ENCODE peak calls at places on chromosome 12, in nine cellular contexts. P is GM12878, Y is sigmoid colon, W is H1, K is transverse colon, V is suprapubic skin, A is vagina, F is breast epithelium, H is upper lobe of left lung. R is an unnamed sample.

GRCh38 chr12:106427917-106428316 is 70.4 kb downstream of the POLR3B start:
- DNase-seq in P (no peak), Y (no peak), W (no peak), K (no peak), V (no peak), A (no peak), F (no peak), H (no peak), R (no peak)

GRCh38 chr12:122888232-122888752 is 7.6 kb downstream of the VPS37B start:
- DNase-seq in P (no peak), Y (no peak), W (no peak), K (peak), V (peak), A (no peak), F (peak), H (peak), R (peak)

GRCh38 chr12:113056631-113057488 is at the start of gene DTX1:
- DNase-seq in P (no peak), Y (no peak), W (no peak), K (no peak), V (no peak), A (no peak), F (no peak), H (no peak), R (no peak)

GRCh38 chr12:89951050-89951693 is 242.5 kb upstream of the ATP2B1 start:
- DNase-seq in P (no peak), Y (no peak), W (no peak), K (peak), V (no peak), A (no peak), F (no peak), H (no peak), R (no peak)

GRCh38 chr12:100239589-100239988 is 27.3 kb downstream of the DEPDC4 start:
- DNase-seq in P (no peak), Y (no peak), W (no peak), K (no peak), V (no peak), A (no peak), F (no peak), H (no peak), R (no peak)

GRCh38 chr12:127235771-127236170 is 1031.2 kb upstream of the TMEM132C start:
- DNase-seq in P (no peak), Y (no peak), W (no peak), K (no peak), V (no peak), A (no peak), F (no peak), H (no peak), R (no peak)

GRCh38 chr12:19704966-19705365 is 265.7 kb downstream of the AEBP2 start:
- DNase-seq in P (no peak), Y (no peak), W (no peak), K (no peak), V (no peak), A (no peak), F (no peak), H (no peak), R (no peak)

GRCh38 chr12:12441891-12442461 is 85.1 kb downstream of the BORCS5 start:
- DNase-seq in P (no peak), Y (no peak), W (no peak), K (no peak), V (no peak), A (no peak), F (no peak), H (no peak), R (no peak)

GRCh38 chr12:104049278-104050257 is at the start of gene GLT8D2:
- DNase-seq in P (no peak), Y (peak), W (no peak), K (peak), V (peak), A (no peak), F (peak), H (peak), R (peak)

GRCh38 chr12:78898416-78898815 is 33.8 kb downstream of the SYT1 start:
- DNase-seq in P (no peak), Y (peak), W (no peak), K (no peak), V (no peak), A (no peak), F (peak), H (no peak), R (no peak)

GRCh38 chr12:108004368-108004767 is 124.7 kb upstream of the WSCD2 start:
- DNase-seq in P (no peak), Y (no peak), W (no peak), K (no peak), V (no peak), A (peak), F (no peak), H (no peak), R (no peak)

GRCh38 chr12:54549774-54550451 is 512 bp downstream of the PDE1B start:
- DNase-seq in P (no peak), Y (peak), W (no peak), K (no peak), V (no peak), A (no peak), F (no peak), H (no peak), R (no peak)

GRCh38 chr12:89280833-89281533 is 71.3 kb downstream of the DUSP6 start:
- DNase-seq in P (no peak), Y (no peak), W (no peak), K (no peak), V (no peak), A (no peak), F (no peak), H (no peak), R (no peak)

GRCh38 chr12:60475825-60476224 is 880.0 kb downstream of the SLC16A7 start:
- DNase-seq in P (no peak), Y (no peak), W (no peak), K (no peak), V (no peak), A (no peak), F (no peak), H (no peak), R (no peak)

GRCh38 chr12:130014485-130014807 is 110.6 kb upstream of the TMEM132D start:
- DNase-seq in P (no peak), Y (no peak), W (no peak), K (no peak), V (no peak), A (no peak), F (no peak), H (no peak), R (no peak)

GRCh38 chr12:84856156-84856900 is 56.3 kb downstream of the SLC6A15 start:
- DNase-seq in P (no peak), Y (no peak), W (no peak), K (no peak), V (no peak), A (no peak), F (no peak), H (no peak), R (no peak)

GRCh38 chr12:104182144-104182543 is 33.4 kb upstream of the TXNRD1 start:
- DNase-seq in P (no peak), Y (peak), W (no peak), K (peak), V (peak), A (no peak), F (peak), H (no peak), R (peak)

GRCh38 chr12:100141998-100142850 is 450 bp downstream of the BLTP3B start:
- DNase-seq in P (no peak), Y (peak), W (no peak), K (peak), V (peak), A (no peak), F (peak), H (peak), R (peak)

GRCh38 chr12:96015672-96016071 is 19.5 kb upstream of the HAL start:
- DNase-seq in P (no peak), Y (no peak), W (no peak), K (no peak), V (no peak), A (no peak), F (no peak), H (no peak), R (peak)

GRCh38 chr12:62263956-62264355 is 3.8 kb downstream of the USP15 start:
- DNase-seq in P (no peak), Y (no peak), W (no peak), K (no peak), V (no peak), A (no peak), F (no peak), H (no peak), R (no peak)

GRCh38 chr12:65925626-65926025 is 101.3 kb downstream of the HMGA2 start:
- DNase-seq in P (no peak), Y (no peak), W (no peak), K (no peak), V (no peak), A (no peak), F (no peak), H (no peak), R (no peak)

GRCh38 chr12:113273053-113273725 is 51.9 kb downstream of the TPCN1 start:
- DNase-seq in P (no peak), Y (no peak), W (no peak), K (no peak), V (peak), A (no peak), F (no peak), H (no peak), R (no peak)

GRCh38 chr12:100248886-100249285 is 18.0 kb downstream of the DEPDC4 start:
- DNase-seq in P (no peak), Y (no peak), W (no peak), K (no peak), V (no peak), A (no peak), F (no peak), H (no peak), R (no peak)

GRCh38 chr12:50221228-50222008 is 54.2 kb upstream of the CERS5 start:
- DNase-seq in P (peak), Y (no peak), W (no peak), K (no peak), V (no peak), A (no peak), F (no peak), H (no peak), R (no peak)

GRCh38 chr12:47744005-47744651 is 14.6 kb downstream of the RAPGEF3 start:
- DNase-seq in P (no peak), Y (no peak), W (peak), K (peak), V (no peak), A (no peak), F (peak), H (peak), R (peak)

GRCh38 chr12:92608418-92609091 is 94.2 kb upstream of the PLEKHG7 start:
- DNase-seq in P (peak), Y (no peak), W (no peak), K (no peak), V (no peak), A (no peak), F (no peak), H (no peak), R (no peak)

GRCh38 chr12:79661629-79662028 is 29.1 kb downstream of the PAWR start:
- DNase-seq in P (no peak), Y (no peak), W (no peak), K (no peak), V (no peak), A (no peak), F (no peak), H (no peak), R (no peak)

GRCh38 chr12:76197283-76197682 is 112.8 kb upstream of the NAP1L1 start:
- DNase-seq in P (no peak), Y (no peak), W (no peak), K (no peak), V (no peak), A (no peak), F (no peak), H (no peak), R (no peak)
- TF ChIP-seq POLR2AphosphoS5 in P (no peak), Y (no peak), W (no peak), K (no peak), V (no peak), A (no peak), F (no peak), H (no peak), R (no peak)

GRCh38 chr12:4276524-4277204 is 3.1 kb downstream of the CCND2 start:
- DNase-seq in P (peak), Y (peak), W (peak), K (peak), V (peak), A (no peak), F (peak), H (peak), R (peak)
- TF ChIP-seq POLR2A in P (peak), Y (no peak), W (no peak), K (no peak), V (no peak), A (no peak), F (no peak), H (no peak), R (no peak)

DNA sequence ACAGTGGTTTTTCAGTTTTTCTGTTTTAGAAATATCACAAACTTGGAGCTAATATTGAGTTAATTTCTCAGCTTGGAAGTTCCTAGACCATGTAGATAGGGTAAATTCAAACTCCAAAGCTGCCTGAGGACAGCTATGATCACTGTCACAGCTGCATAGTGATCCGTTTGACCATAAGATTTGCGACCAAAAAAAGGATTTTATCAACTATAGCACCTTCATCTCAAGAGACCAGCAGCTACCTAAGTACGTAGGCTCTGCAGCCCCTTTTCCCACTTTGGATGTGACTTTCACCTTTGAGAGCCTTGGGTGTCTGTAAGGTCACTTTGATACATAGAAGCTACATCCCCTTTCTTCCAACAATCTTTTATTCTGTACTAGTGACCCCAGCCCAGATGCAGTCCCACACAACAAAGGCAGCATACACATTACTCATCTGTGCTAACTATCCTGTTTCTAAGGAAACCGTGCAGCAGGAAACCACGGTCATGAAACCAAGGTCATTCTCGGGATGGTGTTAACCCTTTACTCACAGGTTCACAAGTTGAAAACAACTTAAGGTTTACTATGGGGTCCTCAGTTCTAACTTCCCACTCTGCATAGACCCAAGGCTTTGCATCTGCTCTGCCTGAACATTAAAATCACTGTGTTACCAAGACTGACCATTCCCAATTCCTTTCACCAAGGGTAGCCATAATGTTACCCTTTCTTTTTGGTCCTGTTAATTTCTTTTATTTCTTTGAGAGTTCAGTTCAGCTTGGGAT is 75.4 kb downstream of the IFT81 start:
- DNase-seq in P (peak), Y (no peak), W (peak), K (no peak), V (no peak), A (no peak), F (no peak), H (no peak), R (no peak)
- TF ChIP-seq POLR2AphosphoS5 in P (no peak), Y (no peak), W (no peak), K (no peak), V (no peak), A (no peak), F (no peak), H (no peak), R (no peak)

GRCh38 chr12:109085590-109085989 is 7.7 kb downstream of the ALKBH2 start:
- DNase-seq in P (no peak), Y (no peak), W (no peak), K (no peak), V (no peak), A (no peak), F (no peak), H (no peak), R (no peak)

GRCh38 chr12:109088818-109089217 is 4.5 kb downstream of the ALKBH2 start:
- DNase-seq in P (no peak), Y (no peak), W (no peak), K (no peak), V (no peak), A (no peak), F (no peak), H (no peak), R (no peak)

GRCh38 chr12:109082751-109083150 is 10.5 kb downstream of the ALKBH2 start:
- DNase-seq in P (no peak), Y (no peak), W (no peak), K (no peak), V (no peak), A (no peak), F (no peak), H (no peak), R (no peak)

GRCh38 chr12:109087250-109087649 is 6.0 kb downstream of the ALKBH2 start:
- DNase-seq in P (no peak), Y (no peak), W (no peak), K (no peak), V (no peak), A (no peak), F (no peak), H (no peak), R (no peak)

GRCh38 chr12:109084425-109084824 is 8.8 kb downstream of the ALKBH2 start:
- DNase-seq in P (no peak), Y (no peak), W (no peak), K (no peak), V (no peak), A (no peak), F (no peak), H (no peak), R (no peak)
- TF ChIP-seq POLR2A in P (no peak), Y (no peak), W (no peak), K (no peak), V (no peak), A (no peak), F (no peak), H (no peak), R (no peak)

DNA sequence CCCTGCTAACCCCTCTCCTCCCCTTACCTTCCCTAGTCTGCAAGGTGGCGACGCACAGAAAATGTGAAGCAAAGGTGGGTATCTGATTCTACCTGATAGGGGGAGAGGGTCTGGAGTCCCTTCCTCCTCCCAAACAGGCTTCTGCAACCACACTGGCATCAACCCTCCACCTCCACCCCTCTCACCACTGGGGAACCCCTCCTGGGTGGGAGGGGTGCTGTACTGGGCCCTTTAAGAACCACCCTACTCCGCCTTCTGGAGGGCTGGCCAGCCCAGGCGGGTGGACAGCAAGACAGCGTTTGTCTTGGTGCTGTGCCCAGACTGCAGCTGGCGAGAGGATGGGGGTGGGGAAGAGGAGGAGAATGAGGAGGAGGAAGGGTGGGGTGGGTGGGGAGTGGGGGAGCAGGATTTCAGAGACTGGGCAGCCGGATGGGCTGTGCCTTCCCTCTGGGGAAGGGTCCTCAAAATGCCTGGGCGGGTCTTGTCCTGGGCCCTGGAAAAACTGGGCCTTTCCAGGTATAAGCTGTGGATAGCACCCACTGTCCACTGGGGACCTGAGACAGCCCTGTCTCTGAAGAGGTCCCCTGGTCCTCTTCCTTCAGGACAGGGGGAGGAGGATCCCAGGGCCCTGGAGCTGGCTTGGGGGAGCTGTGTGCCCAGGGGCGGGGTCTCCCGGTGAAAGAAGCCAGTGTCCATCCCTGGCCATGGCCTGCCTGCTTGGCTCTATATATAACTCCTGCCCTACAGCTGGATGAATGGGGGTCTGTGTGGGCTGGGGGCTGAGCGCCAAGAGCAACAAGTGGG is 2.8 kb downstream of the TNS2 start:
- DNase-seq in P (no peak), Y (peak), W (no peak), K (peak), V (peak), A (no peak), F (peak), H (peak), R (peak)
- TF ChIP-seq POLR2AphosphoS5 in P (no peak), Y (peak), W (no peak), K (peak), V (no peak), A (peak), F (no peak), H (peak), R (peak)

GRCh38 chr12:120741476-120742206 is 16.0 kb downstream of the ACADS start:
- DNase-seq in P (no peak), Y (no peak), W (no peak), K (no peak), V (no peak), A (no peak), F (no peak), H (no peak), R (no peak)
- TF ChIP-seq POLR2A in P (no peak), Y (no peak), W (no peak), K (no peak), V (no peak), A (no peak), F (no peak), H (no peak), R (no peak)

R was measured in stomach.